ENCODE peak calls at places on chromosomes 11 and 22, in five cellular contexts. F is pancreas, K is natural killer cell, E is ovary, H is HFFc6. Y is an unnamed sample.
A peak's percentile ranks its signal among the peaks of the same experiment; 100 is the strongest.

GRCh38 chr22:29306830-29307657 is 594 bp downstream of the GAS2L1 start:
- DNase-seq in K (no peak), F (peak; percentile 91), H (peak; percentile 43), E (peak; percentile 83), Y (no peak)

GRCh38 chr22:38859581-38860290 is 12.3 kb downstream of the CBX6 start:
- DNase-seq in F (no peak), H (no peak), K (no peak), E (no peak), Y (no peak)

GRCh38 chr11:8933931-8934330 is 1.2 kb upstream of the C11orf16 start:
- DNase-seq in K (no peak), E (no peak), F (no peak), H (no peak), Y (no peak)

GRCh38 chr22:19062139-19062789 is 59.9 kb downstream of the DGCR2 start:
- DNase-seq in H (no peak), K (no peak), F (peak; percentile 71), E (no peak), Y (no peak)

GRCh38 chr22:19880786-19881569 is 26.3 kb upstream of the GNB1L start:
- DNase-seq in E (peak; percentile 29), F (no peak), K (no peak), H (peak; percentile 95), Y (no peak)

GRCh38 chr11:12090761-12091261 is 19.6 kb upstream of the MICAL2 start:
- DNase-seq in E (no peak), H (no peak), K (no peak), F (no peak), Y (no peak)

GRCh38 chr11:119933164-119933563 is 204.2 kb upstream of the NECTIN1 start:
- DNase-seq in H (no peak), F (no peak), K (no peak), E (no peak), Y (no peak)

GRCh38 chr11:76315182-76315853 is 65.6 kb downstream of the THAP12 start:
- DNase-seq in K (no peak), H (no peak), F (no peak), E (no peak), Y (no peak)

GRCh38 chr22:50695421-50696250 is 23.0 kb downstream of the SHANK3 start:
- DNase-seq in E (peak; percentile 11), H (no peak), K (no peak), F (no peak), Y (no peak)

GRCh38 chr11:116930177-116930576 is 92.8 kb upstream of the APOA1 start:
- DNase-seq in F (no peak), K (no peak), E (no peak), H (no peak), Y (no peak)

GRCh38 chr11:130163346-130164220 is 4.0 kb downstream of the ST14 start:
- DNase-seq in F (peak; percentile 87), H (no peak), E (no peak), K (no peak), Y (no peak)

GRCh38 chr22:40853330-40853729 is 3.1 kb downstream of the ST13 start:
- DNase-seq in H (no peak), K (no peak), F (no peak), E (no peak), Y (no peak)

GRCh38 chr11:70111269-70112016 is 33.3 kb downstream of the ANO1 start:
- DNase-seq in E (peak; percentile 34), K (no peak), H (peak; percentile 45), F (peak; percentile 66), Y (no peak)

GRCh38 chr11:2526808-2527381 is 82.1 kb downstream of the KCNQ1 start:
- DNase-seq in H (no peak), E (peak; percentile 18), F (peak; percentile 74), K (peak; percentile 15), Y (peak; percentile 62)

GRCh38 chr11:122102426-122102825 is 13.6 kb downstream of the BLID start:
- DNase-seq in F (no peak), K (no peak), E (no peak), H (no peak), Y (no peak)

GRCh38 chr11:64763804-64764611 is 4.2 kb upstream of the PYGM start:
- DNase-seq in K (peak; percentile 58), E (no peak), H (no peak), F (no peak), Y (no peak)

GRCh38 chr22:31244044-31244942 is 32.2 kb downstream of the LIMK2 start:
- DNase-seq in F (no peak), K (no peak), E (no peak), H (peak; percentile 63), Y (no peak)

GRCh38 chr22:31243339-31244043 is 31.4 kb downstream of the LIMK2 start:
- DNase-seq in H (peak; percentile 24), E (no peak), F (no peak), K (no peak), Y (no peak)

GRCh38 chr22:31241936-31242335 is 29.8 kb downstream of the LIMK2 start:
- DNase-seq in K (no peak), E (no peak), H (peak; percentile 76), F (no peak), Y (no peak)

GRCh38 chr22:31240011-31240410 is 27.9 kb downstream of the LIMK2 start:
- DNase-seq in E (no peak), K (no peak), H (no peak), F (no peak), Y (no peak)

GRCh38 chr22:31241200-31241599 is 29.1 kb downstream of the LIMK2 start:
- DNase-seq in K (no peak), E (no peak), H (peak; percentile 4), F (no peak), Y (no peak)
- TF ChIP-seq CTCF in K (no peak), E (no peak), H (no peak), F (no peak), Y (no peak)

GRCh38 chr11:13210424-13210823 is 67.2 kb upstream of the BMAL1 start:
- DNase-seq in F (no peak), E (peak; percentile 68), H (peak; percentile 76), K (no peak), Y (no peak)
- TF ChIP-seq CTCF in F (no peak), E (peak; percentile 65), H (peak; percentile 86), K (no peak), Y (no peak)

GRCh38 chr11:6755953-6756347 is 15.8 kb downstream of the OR2AG2 start:
- DNase-seq in E (no peak), H (no peak), F (no peak), K (no peak), Y (no peak)

GRCh38 chr11:6755303-6755952 is 16.3 kb downstream of the OR2AG2 start:
- DNase-seq in H (peak; percentile 30), F (no peak), E (no peak), K (peak; percentile 21), Y (no peak)

GRCh38 chr11:6757373-6757967 is 14.3 kb downstream of the OR2AG2 start:
- DNase-seq in E (peak; percentile 15), K (peak; percentile 28), F (no peak), H (peak; percentile 48), Y (no peak)
- TF ChIP-seq CTCF in E (no peak), K (peak; percentile 78), F (no peak), H (peak; percentile 75), Y (peak; percentile 41)

GRCh38 chr11:47451990-47452389 is 3.1 kb upstream of the RAPSN start:
- DNase-seq in E (no peak), F (no peak), H (no peak), K (no peak), Y (no peak)
- TF ChIP-seq CTCF in E (no peak), F (no peak), H (no peak), K (no peak), Y (no peak)

DNA sequence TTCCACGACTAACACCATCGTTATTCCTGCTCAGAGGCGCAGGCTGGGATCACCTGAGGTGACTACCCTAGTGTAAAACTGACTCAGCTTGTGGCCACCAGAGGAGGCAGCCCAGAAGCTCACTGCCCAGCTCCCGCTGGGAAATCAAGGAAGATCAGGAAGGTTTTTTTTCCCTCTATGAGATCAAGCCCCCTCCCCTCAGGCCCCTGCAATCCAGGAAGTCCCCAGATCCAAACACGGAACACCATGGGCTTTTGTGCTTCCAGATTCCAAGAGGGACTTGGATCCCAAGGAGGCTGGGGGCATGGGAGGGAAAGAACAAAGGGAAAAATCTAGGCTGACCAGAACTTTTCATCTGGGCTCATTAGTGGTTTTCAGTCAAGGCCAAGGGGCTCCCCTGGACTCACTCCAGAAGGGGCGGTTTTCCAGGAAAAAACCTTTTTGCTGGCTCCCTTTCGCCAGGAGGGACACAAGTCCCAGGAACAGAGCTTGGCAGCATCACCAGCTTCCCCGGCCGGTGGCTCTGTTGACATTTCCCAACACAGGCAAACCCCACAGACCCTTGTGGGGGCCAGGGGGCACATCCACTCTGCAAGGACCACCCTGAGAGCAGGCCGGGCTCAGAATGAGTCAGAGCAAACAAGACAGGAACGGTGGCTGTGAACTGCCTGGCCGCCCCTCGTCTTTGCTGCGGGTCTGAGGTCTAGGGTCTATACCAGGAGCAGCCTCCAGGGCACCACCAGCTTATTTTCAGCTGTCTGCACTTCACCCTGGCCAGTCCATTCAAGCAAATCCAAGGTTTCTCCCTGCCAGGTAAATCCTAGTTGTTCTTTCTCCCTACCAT is 36.8 kb downstream of the MYH9 start:
- DNase-seq in E (peak; percentile 79), H (peak; percentile 67), F (no peak), K (no peak), Y (no peak)
- TF ChIP-seq CTCF in E (no peak), H (no peak), F (no peak), K (no peak), Y (no peak)

DNA sequence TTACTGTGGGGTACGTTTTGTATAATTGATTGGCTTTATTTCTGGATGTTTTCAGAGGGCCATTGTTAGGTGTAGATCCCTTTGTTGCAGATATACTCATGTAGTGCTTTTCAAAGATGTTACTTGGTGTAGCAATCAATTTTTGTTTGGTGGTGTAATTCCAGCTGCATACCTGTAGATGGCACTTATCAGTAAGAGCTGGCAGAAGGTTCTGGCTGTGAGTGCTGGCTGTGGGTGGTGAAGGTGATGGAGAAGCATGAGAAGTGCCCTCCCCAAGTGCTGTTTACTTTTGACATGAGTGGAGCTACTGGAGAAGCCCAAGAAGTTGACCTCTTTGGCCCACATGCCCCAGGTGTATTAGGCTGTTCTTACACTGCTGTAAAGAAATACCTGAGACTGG is 1074.9 kb downstream of the FAM181B start:
- DNase-seq in F (no peak), E (no peak), K (no peak), H (no peak), Y (no peak)
- TF ChIP-seq CTCF in F (no peak), E (no peak), K (no peak), H (peak; percentile 43), Y (no peak)

DNA sequence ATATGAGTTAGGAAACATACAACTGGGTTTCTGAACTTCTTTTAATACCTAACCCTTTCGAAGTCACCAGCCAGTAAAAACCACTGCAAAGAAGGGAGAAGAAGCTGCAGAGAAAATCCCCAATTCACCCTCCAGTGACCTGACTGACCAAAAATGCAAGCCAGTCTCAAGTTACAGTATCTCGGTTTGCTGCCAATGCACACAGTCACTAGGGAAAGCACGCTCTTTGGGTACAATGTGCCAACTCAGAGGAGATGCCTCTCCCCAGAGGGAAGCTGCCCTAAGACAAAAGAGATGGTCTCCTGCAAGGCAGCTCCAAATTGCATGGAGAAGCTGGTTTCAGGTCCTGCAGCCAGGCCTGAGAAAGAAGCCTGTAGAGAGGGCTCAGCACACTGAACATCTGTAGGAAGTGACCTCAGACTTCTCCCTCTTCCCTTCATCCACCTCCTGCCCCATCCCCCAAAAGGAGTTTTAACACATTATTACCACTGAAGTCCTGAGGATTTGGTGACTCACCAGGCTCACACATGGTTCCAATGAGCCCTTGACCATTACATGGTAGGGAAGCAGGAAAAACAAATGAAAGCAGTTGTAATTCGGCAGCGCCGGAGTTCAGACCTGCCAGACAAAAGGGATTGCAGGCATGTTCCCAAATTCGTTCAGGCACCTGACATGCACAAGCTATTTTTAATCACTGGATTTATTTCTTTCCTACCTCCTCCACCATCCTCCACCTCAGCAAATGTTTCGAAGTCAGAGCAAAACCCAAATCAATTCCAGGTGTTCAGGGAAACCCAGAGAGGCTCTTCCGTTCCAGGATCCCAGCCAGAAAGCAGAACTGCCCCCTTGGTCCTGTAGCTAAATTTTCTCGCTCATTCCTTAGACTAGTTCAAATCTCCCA is 90.1 kb downstream of the ETS1 start:
- DNase-seq in F (no peak), K (no peak), E (peak; percentile 43), H (peak; percentile 95), Y (peak; percentile 43)
- TF ChIP-seq CTCF in F (no peak), K (no peak), E (no peak), H (no peak), Y (no peak)